ENCODE peak calls at places on chromosomes 16 and 17, in ten cellular contexts. V is endothelial cell; L is effector CD8-positive, alpha-beta T cell; P is transverse colon; I is occipital lobe; N is fibroblast of the conjunctiva; E is substantia nigra; C is activated CD4-positive, alpha-beta T cell treated with anti-CD3 and anti-CD28 coated beads for 48 hours; T is thoracic aorta; K is GM04503. Z is an unnamed sample.
A peak's percentile ranks its signal among the peaks of the same experiment; 100 is the strongest.

GRCh38 chr17:55093358-55093757 is 124.8 kb downstream of the STXBP4 start:
- DNase-seq in V (no peak), L (no peak), P (no peak), I (no peak), N (no peak), E (no peak), C (no peak), T (no peak), K (no peak), Z (no peak)

GRCh38 chr17:420479-421175 is 68.0 kb upstream of the RPH3AL start:
- DNase-seq in V (no peak), L (no peak), P (no peak), I (no peak), N (no peak), E (no peak), C (no peak), T (no peak), K (no peak), Z (no peak)

GRCh38 chr17:81241648-81242420 is 2.7 kb downstream of the NDUFAF8 start:
- DNase-seq in V (peak; percentile 83), L (peak; percentile 50), P (peak; percentile 51), I (peak; percentile 14), N (peak; percentile 10), E (no peak), C (peak; percentile 79), T (no peak), K (no peak), Z (no peak)

GRCh38 chr17:33225509-33225908 is 67.6 kb downstream of the ASIC2 start:
- DNase-seq in V (no peak), L (no peak), P (no peak), I (no peak), N (no peak), E (no peak), C (no peak), T (no peak), K (no peak), Z (no peak)

GRCh38 chr16:77223184-77223583 is 24.0 kb downstream of the SYCE1L start:
- DNase-seq in V (peak; percentile 43), L (no peak), P (no peak), I (no peak), N (no peak), E (no peak), C (peak; percentile 55), T (no peak), K (no peak), Z (no peak)

GRCh38 chr17:56599093-56599492 is 5.6 kb downstream of the NOG start:
- DNase-seq in V (no peak), L (no peak), P (no peak), I (no peak), N (no peak), E (no peak), C (no peak), T (no peak), K (no peak), Z (no peak)

GRCh38 chr17:47225436-47225858 is 16.3 kb downstream of the MYL4 start:
- DNase-seq in V (no peak), L (no peak), P (peak; percentile 52), I (no peak), N (peak; percentile 77), E (no peak), C (no peak), T (peak; percentile 87), K (peak; percentile 69), Z (no peak)

GRCh38 chr16:1871974-1872635 is at the start of gene MEIOB:
- DNase-seq in V (peak; percentile 60), L (peak; percentile 34), P (peak; percentile 30), I (no peak), N (no peak), E (no peak), C (peak; percentile 70), T (no peak), K (no peak), Z (no peak)

GRCh38 chr17:8712698-8713097 is 31.9 kb downstream of the CCDC42 start:
- DNase-seq in V (no peak), L (no peak), P (no peak), I (no peak), N (no peak), E (no peak), C (no peak), T (no peak), K (no peak), Z (no peak)

GRCh38 chr16:75238132-75238852 is 13.1 kb downstream of the BCAR1 start:
- DNase-seq in V (no peak), L (no peak), P (peak; percentile 62), I (peak; percentile 83), N (peak; percentile 76), E (peak; percentile 92), C (no peak), T (peak; percentile 62), K (peak; percentile 74), Z (peak; percentile 42)

GRCh38 chr16:26710475-26710874 is 356.3 kb upstream of the C16orf82 start:
- DNase-seq in V (no peak), L (no peak), P (no peak), I (no peak), N (no peak), E (no peak), C (no peak), T (no peak), K (no peak), Z (no peak)

GRCh38 chr16:27286446-27286845 is 17.9 kb upstream of the NSMCE1 start:
- DNase-seq in V (no peak), L (no peak), P (no peak), I (no peak), N (peak; percentile 67), E (peak; percentile 7), C (no peak), T (peak; percentile 41), K (peak; percentile 90), Z (no peak)

GRCh38 chr17:22277595-22277994 is 585.3 kb downstream of the KCNJ18 start:
- DNase-seq in V (no peak), L (no peak), P (no peak), I (no peak), N (no peak), E (no peak), C (no peak), T (no peak), K (no peak), Z (no peak)

GRCh38 chr16:11901091-11901490 is 14.7 kb downstream of the GSPT1 start:
- DNase-seq in V (no peak), L (no peak), P (no peak), I (no peak), N (no peak), E (no peak), C (no peak), T (no peak), K (no peak), Z (no peak)

GRCh38 chr17:58764373-58764772 is 8.7 kb downstream of the PPM1E start:
- DNase-seq in V (no peak), L (no peak), P (no peak), I (no peak), N (no peak), E (no peak), C (no peak), T (no peak), K (no peak), Z (no peak)

GRCh38 chr17:5516060-5516792 is 29.9 kb downstream of the MIS12 start:
- DNase-seq in V (no peak), L (no peak), P (no peak), I (no peak), N (peak; percentile 70), E (no peak), C (no peak), T (no peak), K (peak; percentile 97), Z (no peak)

GRCh38 chr16:72474511-72475123 is 302.7 kb upstream of the PMFBP1 start:
- DNase-seq in V (no peak), L (no peak), P (no peak), I (no peak), N (peak; percentile 24), E (no peak), C (no peak), T (no peak), K (peak; percentile 74), Z (no peak)

GRCh38 chr16:77853125-77853524 is 64.8 kb downstream of the VAT1L start:
- DNase-seq in V (no peak), L (no peak), P (no peak), I (no peak), N (no peak), E (no peak), C (no peak), T (no peak), K (no peak), Z (no peak)

GRCh38 chr16:30665830-30666190 is 7.6 kb downstream of the FBRS start:
- DNase-seq in V (no peak), L (no peak), P (no peak), I (no peak), N (no peak), E (no peak), C (no peak), T (no peak), K (no peak), Z (no peak)

GRCh38 chr17:46841561-46842379 is 9.6 kb upstream of the WNT9B start:
- DNase-seq in V (peak; percentile 73), L (no peak), P (no peak), I (no peak), N (no peak), E (no peak), C (peak; percentile 41), T (no peak), K (no peak), Z (no peak)

GRCh38 chr17:63688396-63689020 is 11.4 kb downstream of the LIMD2 start:
- DNase-seq in V (no peak), L (no peak), P (no peak), I (no peak), N (no peak), E (no peak), C (no peak), T (no peak), K (no peak), Z (no peak)

GRCh38 chr17:40402668-40403067 is 15.0 kb downstream of the TOP2A start:
- DNase-seq in V (no peak), L (no peak), P (no peak), I (no peak), N (no peak), E (no peak), C (no peak), T (no peak), K (no peak), Z (no peak)

GRCh38 chr17:17603895-17604225 is 12.4 kb upstream of the PEMT start:
- DNase-seq in V (no peak), L (no peak), P (no peak), I (no peak), N (no peak), E (no peak), C (no peak), T (no peak), K (no peak), Z (no peak)

GRCh38 chr16:51508813-51509212 is 357.7 kb upstream of the SALL1 start:
- DNase-seq in V (no peak), L (no peak), P (no peak), I (no peak), N (peak; percentile 84), E (no peak), C (no peak), T (no peak), K (peak; percentile 39), Z (no peak)

GRCh38 chr17:75571197-75571884 is 16.3 kb upstream of the MYO15B start:
- DNase-seq in V (peak; percentile 28), L (no peak), P (peak; percentile 71), I (no peak), N (no peak), E (peak; percentile 21), C (no peak), T (no peak), K (no peak), Z (no peak)

GRCh38 chr17:35467824-35468223 is 19.3 kb upstream of the SLFN13 start:
- DNase-seq in V (no peak), L (no peak), P (no peak), I (no peak), N (no peak), E (no peak), C (no peak), T (no peak), K (no peak), Z (no peak)

GRCh38 chr17:34517406-34517805 is 62.0 kb upstream of the TMEM132E start:
- DNase-seq in V (no peak), L (no peak), P (no peak), I (no peak), N (no peak), E (no peak), C (no peak), T (no peak), K (no peak), Z (no peak)